ENCODE peak calls at places on chromosomes 4 and X, in nine cellular contexts. J, D, O, Y, F, H, N, G and B are unnamed samples.

GRCh38 chr4:55509272-55509671 is 37.4 kb downstream of the CLOCK start:
- DNase-seq in F (no peak), D (no peak), O (no peak), J (no peak), G (no peak), N (no peak), H (no peak), Y (no peak), B (no peak)

GRCh38 chr4:97104006-97104405 is 1039.3 kb downstream of the STPG2 start:
- DNase-seq in N (no peak), D (no peak), O (no peak), F (no peak), J (no peak), G (no peak), H (no peak), Y (no peak), B (no peak)

GRCh38 chr4:153564630-153565525 is 98.7 kb downstream of the TMEM131L start:
- DNase-seq in F (no peak), Y (no peak), O (no peak), J (no peak), N (no peak), G (peak; percentile 78), H (no peak), D (peak; percentile 64), B (no peak)

GRCh38 chr4:3784469-3785291 is 18.5 kb downstream of the ADRA2C start:
- DNase-seq in G (no peak), H (peak; percentile 57), J (no peak), D (peak; percentile 46), Y (no peak), N (no peak), F (no peak), O (no peak), B (no peak)

GRCh38 chr4:26141916-26142638 is 178.7 kb upstream of the RBPJ start:
- DNase-seq in G (no peak), F (no peak), J (no peak), H (no peak), N (no peak), D (peak; percentile 76), Y (no peak), O (no peak), B (peak; percentile 38)

GRCh38 chr4:107719211-107719926 is 665 bp downstream of the PAPSS1 start:
- DNase-seq in N (no peak), H (no peak), D (no peak), J (no peak), G (no peak), Y (no peak), F (no peak), O (no peak), B (no peak)

GRCh38 chr4:40576651-40577480 is 52.8 kb downstream of the RBM47 start:
- DNase-seq in D (peak; percentile 93), F (no peak), N (peak; percentile 85), G (peak; percentile 11), H (peak; percentile 93), O (peak; percentile 94), J (peak; percentile 58), Y (peak; percentile 66), B (peak; percentile 49)

GRCh38 chrX:154436597-154437397 is at the start of gene GDI1:
- DNase-seq in F (no peak), O (peak; percentile 71), D (peak; percentile 61), H (peak; percentile 75), Y (no peak), N (peak; percentile 58), G (peak; percentile 69), J (no peak), B (peak; percentile 65)

GRCh38 chrX:76195579-76195978 is 22.7 kb downstream of the PBDC1 start:
- DNase-seq in H (no peak), D (no peak), N (no peak), O (no peak), G (no peak), J (no peak), Y (no peak), F (no peak), B (no peak)

GRCh38 chr4:82934441-82934840 is 33.9 kb downstream of the THAP9 start:
- DNase-seq in G (no peak), F (no peak), N (no peak), O (no peak), Y (no peak), D (no peak), H (no peak), J (no peak), B (no peak)

GRCh38 chr4:88763075-88763474 is 65.4 kb upstream of the NAP1L5 start:
- DNase-seq in G (no peak), H (no peak), J (no peak), N (no peak), F (no peak), O (no peak), D (no peak), Y (no peak), B (no peak)

GRCh38 chr4:2250003-2250763 is 8.3 kb upstream of the HAUS3 start:
- DNase-seq in J (no peak), F (no peak), G (no peak), H (peak; percentile 66), Y (no peak), O (no peak), N (no peak), D (peak; percentile 2), B (no peak)

GRCh38 chrX:30525732-30526131 is 51.8 kb downstream of the TASL start:
- DNase-seq in N (no peak), D (no peak), G (no peak), O (no peak), F (no peak), J (no peak), Y (no peak), H (no peak), B (no peak)

GRCh38 chr4:20288846-20289512 is 37.3 kb downstream of the SLIT2 start:
- DNase-seq in H (no peak), D (no peak), Y (no peak), G (no peak), F (no peak), J (no peak), O (no peak), N (no peak), B (no peak)
- H3K27ac ChIP-seq in H (no peak overlapping the region), D (no peak overlapping the region), Y (no peak overlapping the region), G (no peak overlapping the region), F (no peak overlapping the region), J (no peak overlapping the region), O (no peak overlapping the region), N (no peak overlapping the region), B (no peak overlapping the region)

DNA sequence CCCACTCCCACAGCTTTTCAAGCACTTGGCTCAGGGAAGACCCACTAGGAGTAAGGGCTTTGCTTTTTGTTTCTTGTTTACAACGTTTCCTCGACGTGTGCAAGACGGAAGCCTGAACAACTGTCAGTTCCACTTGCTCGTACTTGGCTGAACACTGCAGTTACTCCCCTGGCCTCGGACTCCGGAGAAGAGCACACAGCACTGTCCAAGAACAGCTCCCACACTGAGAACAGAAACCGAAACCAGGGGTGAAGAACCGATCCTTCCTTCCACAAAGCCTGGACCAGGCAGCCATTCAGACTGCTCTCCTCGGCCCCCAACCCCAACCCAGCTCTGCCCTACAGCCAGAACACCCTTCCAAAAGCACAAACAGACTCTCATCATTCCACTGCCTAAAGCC is 25.5 kb downstream of the IRF2 start:
- DNase-seq in J (no peak), G (peak; percentile 75), N (no peak), Y (no peak), H (no peak), O (peak; percentile 51), D (no peak), F (no peak), B (peak; percentile 52)
- H3K4me1 ChIP-seq in J (peaks cover 51% of the 10 kb centered on the region), G (peaks cover 48% of the 10 kb centered on the region), N (no peaks in the 10 kb centered on the region), Y (peaks cover 2% of the 10 kb centered on the region), H (peaks cover 17% of the 10 kb centered on the region), O (peaks cover 94% of the 10 kb centered on the region), D (peaks cover 11% of the 10 kb centered on the region), F (peaks cover 69% of the 10 kb centered on the region), B (peaks cover 100% of the 10 kb centered on the region)

GRCh38 chr4:7020290-7020689 is 22.9 kb upstream of the TADA2B start:
- DNase-seq in N (no peak), J (no peak), F (no peak), G (no peak), Y (no peak), H (no peak), O (no peak), D (no peak), B (no peak)

GRCh38 chr4:7020856-7021255 is 22.3 kb upstream of the TADA2B start:
- DNase-seq in Y (no peak), G (no peak), F (no peak), J (no peak), H (no peak), O (no peak), N (no peak), D (no peak), B (no peak)

GRCh38 chr4:7021355-7021754 is 21.8 kb upstream of the TADA2B start:
- DNase-seq in F (no peak), J (no peak), D (no peak), N (no peak), Y (no peak), O (no peak), G (no peak), H (no peak), B (no peak)

GRCh38 chr4:7023486-7023885 is 19.7 kb upstream of the TADA2B start:
- DNase-seq in J (no peak), F (no peak), O (no peak), D (no peak), G (no peak), H (peak; percentile 42), Y (no peak), N (no peak), B (no peak)

DNA sequence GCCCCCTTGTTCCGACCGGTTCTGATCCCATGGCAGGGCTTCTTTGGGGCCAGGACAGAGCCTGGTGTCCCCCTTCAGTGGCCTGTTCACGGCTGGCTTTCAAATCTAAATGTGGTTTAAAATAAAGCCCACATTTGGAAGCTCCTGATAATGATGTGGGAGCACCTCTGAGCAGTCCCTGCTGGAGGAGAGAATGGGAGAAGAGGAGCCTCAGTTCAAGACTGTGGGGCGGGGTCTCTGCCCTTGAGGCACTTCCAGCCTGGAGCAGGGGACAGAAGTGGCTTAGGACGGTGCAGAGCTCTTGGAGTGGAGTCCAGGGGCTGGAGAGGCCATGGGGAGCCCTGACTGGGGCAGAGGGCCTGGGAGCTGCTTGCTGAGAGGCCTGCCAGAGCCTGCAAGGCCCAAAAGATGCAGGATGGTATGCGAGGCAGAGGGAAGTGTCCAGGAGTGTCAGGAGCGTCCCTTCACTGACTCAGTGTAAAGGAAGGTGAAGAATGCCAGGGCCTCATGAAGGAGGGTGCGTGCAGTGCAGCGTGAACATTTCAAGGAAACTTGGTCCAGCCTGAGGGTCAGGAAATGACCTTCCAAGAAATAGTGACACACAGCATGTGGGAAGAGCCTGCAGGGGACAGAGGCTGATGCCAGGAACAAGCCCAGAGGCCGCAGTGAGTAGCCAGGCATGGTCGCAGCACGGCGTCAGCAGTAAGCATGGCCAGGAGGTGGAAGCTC is 21.1 kb upstream of the TADA2B start:
- DNase-seq in D (peak; percentile 42), F (no peak), O (no peak), J (no peak), G (peak; percentile 76), Y (no peak), N (peak; percentile 69), H (no peak), B (no peak)
- H3K27ac ChIP-seq in D (peak overlapping the region; percentile 75), F (no peak overlapping the region), O (peak overlapping the region; percentile 9), J (no peak overlapping the region), G (peak overlapping the region; percentile 88), Y (peak overlapping the region; percentile 19), N (peak overlapping the region; percentile 71), H (peak overlapping the region; percentile 56), B (no peak overlapping the region)

DNA sequence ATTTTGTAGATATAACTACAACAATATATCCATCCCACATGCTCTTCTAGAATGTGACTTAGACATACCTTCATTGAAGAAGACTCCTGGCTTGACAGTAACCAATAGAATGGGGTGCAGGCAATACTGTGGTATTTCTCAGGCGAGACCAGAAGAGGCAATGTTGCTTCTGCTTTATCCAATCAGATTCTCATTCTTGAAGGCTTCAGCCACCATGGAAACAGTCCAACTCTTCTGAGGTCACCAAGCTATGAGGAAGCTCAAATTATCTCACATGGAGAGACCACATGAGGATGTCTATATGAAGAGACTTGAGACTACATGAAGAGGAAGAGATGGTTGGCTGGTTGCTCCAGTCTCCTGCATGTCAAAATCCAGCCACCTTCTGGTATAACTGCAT is 469.9 kb downstream of the PCDH10 start:
- DNase-seq in J (no peak), F (no peak), O (no peak), H (no peak), Y (no peak), N (no peak), D (no peak), G (no peak), B (no peak)
- H3K4me1 ChIP-seq in J (no peaks in the 10 kb centered on the region), F (no peaks in the 10 kb centered on the region), O (no peaks in the 10 kb centered on the region), H (no peaks in the 10 kb centered on the region), Y (no peaks in the 10 kb centered on the region), N (no peaks in the 10 kb centered on the region), D (no peaks in the 10 kb centered on the region), G (no peaks in the 10 kb centered on the region), B (peaks cover 7% of the 10 kb centered on the region)